ENCODE peak calls at places on chromosomes 12 and 14, in ten cellular contexts. N is mesendoderm; M is sigmoid colon; L is GM10248; S is AG20443; A is effector CD4-positive, alpha-beta T cell; P is cerebellum; I is foreskin melanocyte; H is LHCN-M2; J is IMR-90. F is an unnamed sample.

GRCh38 chr14:56482306-56482705 is 97.3 kb upstream of the TMEM260 start:
- DNase-seq in J (peak; percentile 9), I (no peak), H (no peak), P (no peak), N (peak; percentile 73), S (no peak), M (no peak), A (no peak), L (no peak), F (no peak)

GRCh38 chr14:44803239-44803905 is 158.4 kb downstream of the KLHL28 start:
- DNase-seq in H (peak; percentile 65), J (peak; percentile 64), P (peak; percentile 24), A (no peak), N (peak; percentile 74), M (no peak), L (peak; percentile 22), I (peak; percentile 70), S (peak; percentile 69), F (peak; percentile 4)

GRCh38 chr14:104827173-104828055 is 26.5 kb downstream of the ZBTB42 start:
- DNase-seq in I (no peak), P (no peak), M (peak; percentile 74), S (peak; percentile 72), A (peak; percentile 52), J (peak; percentile 32), H (no peak), N (peak; percentile 96), L (peak; percentile 76), F (no peak)

GRCh38 chr12:100953217-100953616 is 158.6 kb downstream of the ANO4 start:
- DNase-seq in J (peak; percentile 15), P (no peak), I (no peak), L (no peak), H (no peak), A (no peak), S (no peak), M (no peak), N (no peak), F (no peak)

GRCh38 chr12:115700896-115701465 is 576.5 kb downstream of the MED13L start:
- DNase-seq in N (no peak), I (no peak), S (no peak), J (no peak), M (no peak), L (no peak), A (no peak), H (no peak), P (no peak), F (peak; percentile 23)

GRCh38 chr14:68692216-68692615 is 100.7 kb downstream of the ZFP36L1 start:
- DNase-seq in P (no peak), S (no peak), H (no peak), M (peak; percentile 63), N (no peak), A (no peak), L (no peak), I (no peak), J (no peak), F (no peak)

GRCh38 chr14:61621444-61621843 is 73.9 kb upstream of the HIF1A start:
- DNase-seq in L (no peak), I (no peak), N (no peak), P (no peak), H (no peak), M (no peak), S (no peak), J (no peak), A (no peak), F (no peak)

GRCh38 chr12:66678640-66679268 is at the start of gene GRIP1:
- DNase-seq in I (no peak), S (no peak), J (no peak), N (peak; percentile 80), L (no peak), H (no peak), A (no peak), P (no peak), M (no peak), F (no peak)

GRCh38 chr12:106296179-106296877 is 6.2 kb upstream of the TCP11L2 start:
- DNase-seq in I (no peak), L (no peak), M (no peak), N (no peak), J (peak; percentile 91), H (peak; percentile 72), A (no peak), P (no peak), S (peak; percentile 56), F (no peak)

GRCh38 chr14:95466506-95466905 is 49.9 kb downstream of the SYNE3 start:
- DNase-seq in H (no peak), J (no peak), I (no peak), N (no peak), P (peak; percentile 36), M (no peak), S (no peak), L (no peak), A (no peak), F (no peak)

GRCh38 chr12:91704446-91704845 is 441.2 kb downstream of the BTG1 start:
- DNase-seq in J (peak; percentile 19), H (peak; percentile 32), N (no peak), M (no peak), P (no peak), A (no peak), I (no peak), L (no peak), S (no peak), F (no peak)

GRCh38 chr12:27779416-27779815 is 617 bp upstream of the KLHL42 start:
- DNase-seq in L (peak; percentile 50), N (peak; percentile 43), S (peak; percentile 30), A (no peak), P (peak; percentile 50), M (peak; percentile 70), H (peak; percentile 30), I (peak; percentile 24), J (no peak), F (no peak)

GRCh38 chr12:92208613-92209121 is 63.0 kb upstream of the BTG1 start:
- DNase-seq in M (no peak), I (peak; percentile 63), P (no peak), S (peak; percentile 29), A (peak; percentile 12), H (peak; percentile 63), N (peak; percentile 19), J (peak; percentile 31), L (peak; percentile 43), F (no peak)

GRCh38 chr12:29640589-29641345 is 143.0 kb downstream of the TMTC1 start:
- DNase-seq in A (no peak), M (no peak), L (no peak), S (no peak), H (peak; percentile 58), P (no peak), I (no peak), N (peak; percentile 84), J (peak; percentile 68), F (no peak)

GRCh38 chr14:89425931-89426330 is 8.9 kb upstream of the FOXN3 start:
- DNase-seq in A (no peak), S (peak; percentile 83), J (peak; percentile 99), P (no peak), N (peak; percentile 73), L (no peak), M (peak; percentile 61), H (peak; percentile 99), I (peak; percentile 85), F (peak; percentile 97)

GRCh38 chr12:105100998-105101397 is 6.5 kb upstream of the WASHC4 start:
- DNase-seq in S (peak; percentile 23), A (no peak), P (no peak), J (peak; percentile 45), L (no peak), N (no peak), M (no peak), H (peak; percentile 46), I (peak; percentile 75), F (no peak)

GRCh38 chr12:87086118-87086891 is 830.1 kb upstream of the MGAT4C start:
- DNase-seq in H (peak; percentile 36), L (no peak), N (no peak), J (peak; percentile 22), A (no peak), P (no peak), M (no peak), I (no peak), S (no peak), F (no peak)

GRCh38 chr12:28569698-28570411 is 379.6 kb downstream of the CCDC91 start:
- DNase-seq in S (peak; percentile 69), P (no peak), M (peak; percentile 69), L (no peak), H (peak; percentile 58), J (peak; percentile 80), A (no peak), I (no peak), N (no peak), F (peak; percentile 88)

F was measured in BJ.